ENCODE peak calls at places on chromosomes 13 and 19, in four cellular contexts. One of them, this sample, is unnamed.

GRCh38 chr19:45826934-45827333 is 11.8 kb upstream of the RSPH6A start:
- DNase-seq in tibial nerve: no peak
- DNase-seq in bronchial epithelial cell: no peak
- DNase-seq in prostate gland: no peak
- DNase-seq in this sample: no peak

GRCh38 chr13:41610426-41610825 is 153.1 kb downstream of the RGCC start:
- DNase-seq in prostate gland: peak
- DNase-seq in tibial nerve: no peak
- DNase-seq in bronchial epithelial cell: peak
- DNase-seq in this sample: peak

GRCh38 chr19:46970815-46971214 is 48.8 kb upstream of the NPAS1 start:
- DNase-seq in bronchial epithelial cell: no peak
- DNase-seq in tibial nerve: no peak
- DNase-seq in prostate gland: no peak
- DNase-seq in this sample: peak

GRCh38 chr13:24834902-24835510 is 71.0 kb downstream of the RNF17 start:
- DNase-seq in prostate gland: no peak
- DNase-seq in tibial nerve: no peak
- DNase-seq in bronchial epithelial cell: no peak
- DNase-seq in this sample: no peak

GRCh38 chr19:42207767-42208259 is 9.7 kb downstream of the DEDD2 start:
- DNase-seq in tibial nerve: no peak
- DNase-seq in prostate gland: no peak
- DNase-seq in bronchial epithelial cell: peak
- DNase-seq in this sample: peak

GRCh38 chr13:101417043-101417406 is 717 bp upstream of the NALCN start:
- DNase-seq in tibial nerve: no peak
- DNase-seq in prostate gland: no peak
- DNase-seq in bronchial epithelial cell: peak
- DNase-seq in this sample: no peak

GRCh38 chr13:78589206-78589605 is 14.1 kb downstream of the POU4F1 start:
- DNase-seq in prostate gland: no peak
- DNase-seq in tibial nerve: no peak
- DNase-seq in bronchial epithelial cell: no peak
- DNase-seq in this sample: no peak

GRCh38 chr13:109412232-109412935 is 374.0 kb downstream of the IRS2 start:
- DNase-seq in tibial nerve: no peak
- DNase-seq in bronchial epithelial cell: no peak
- DNase-seq in prostate gland: no peak
- DNase-seq in this sample: no peak

GRCh38 chr19:18889949-18890745 is 5.8 kb downstream of the CERS1 start:
- DNase-seq in prostate gland: no peak
- DNase-seq in tibial nerve: no peak
- DNase-seq in bronchial epithelial cell: no peak
- DNase-seq in this sample: no peak

GRCh38 chr13:74128171-74128767 is 5.9 kb downstream of the KLF12 start:
- DNase-seq in prostate gland: no peak
- DNase-seq in bronchial epithelial cell: peak
- DNase-seq in tibial nerve: no peak
- DNase-seq in this sample: no peak

GRCh38 chr19:41478875-41479756 is 36.2 kb downstream of the ERICH4 start:
- DNase-seq in bronchial epithelial cell: no peak
- DNase-seq in tibial nerve: no peak
- DNase-seq in prostate gland: no peak
- DNase-seq in this sample: no peak

GRCh38 chr19:40320558-40320935 is 27.6 kb downstream of the C19orf47 start:
- DNase-seq in prostate gland: no peak
- DNase-seq in tibial nerve: no peak
- DNase-seq in bronchial epithelial cell: no peak
- DNase-seq in this sample: no peak

DNA sequence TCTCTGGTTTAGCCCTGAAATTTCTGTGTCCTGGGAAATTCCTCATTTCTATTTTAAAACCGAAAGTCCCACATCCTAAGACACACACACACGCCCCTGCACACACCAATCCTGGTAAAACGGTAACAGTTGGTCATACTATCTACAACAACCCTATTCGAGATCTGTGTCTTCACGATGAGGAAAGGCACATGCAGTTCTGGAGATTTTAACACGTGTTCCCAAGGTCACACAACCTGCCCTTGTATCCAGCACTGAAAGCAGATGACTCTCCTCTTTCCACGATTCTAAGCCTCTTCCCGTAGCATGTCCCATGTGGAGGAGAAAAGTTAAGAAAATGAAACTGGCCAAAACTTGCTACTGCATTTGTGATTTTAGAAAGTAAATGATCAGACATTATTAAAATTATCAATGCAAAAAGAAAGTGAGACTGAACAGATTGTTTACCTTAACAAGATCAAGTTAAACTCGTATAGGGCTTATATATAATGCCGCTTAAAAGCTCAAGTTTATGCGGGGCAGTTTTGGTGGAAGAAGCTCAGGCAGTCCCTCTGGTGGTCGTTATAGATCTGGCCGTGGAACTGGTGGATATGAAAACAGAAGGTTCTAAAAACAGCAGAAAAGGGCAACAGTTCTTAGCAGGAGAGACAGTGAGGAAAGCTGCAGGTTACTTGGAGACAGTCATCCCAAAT is 32.7 kb downstream of the VSTM1 start:
- DNase-seq in tibial nerve: no peak
- DNase-seq in bronchial epithelial cell: no peak
- DNase-seq in prostate gland: no peak
- DNase-seq in this sample: no peak
- H3K4me3 ChIP-seq in tibial nerve: no peak
- H3K4me3 ChIP-seq in bronchial epithelial cell: no peak
- H3K4me3 ChIP-seq in prostate gland: no peak
- H3K4me3 ChIP-seq in this sample: peak

GRCh38 chr13:52744842-52745241 is 5.2 kb upstream of the CNMD start:
- DNase-seq in bronchial epithelial cell: no peak
- DNase-seq in tibial nerve: no peak
- DNase-seq in prostate gland: no peak
- DNase-seq in this sample: no peak
- TF ChIP-seq CTCF in bronchial epithelial cell: no peak
- TF ChIP-seq CTCF in tibial nerve: no peak
- TF ChIP-seq CTCF in prostate gland: no peak
- TF ChIP-seq CTCF in this sample: no peak

DNA sequence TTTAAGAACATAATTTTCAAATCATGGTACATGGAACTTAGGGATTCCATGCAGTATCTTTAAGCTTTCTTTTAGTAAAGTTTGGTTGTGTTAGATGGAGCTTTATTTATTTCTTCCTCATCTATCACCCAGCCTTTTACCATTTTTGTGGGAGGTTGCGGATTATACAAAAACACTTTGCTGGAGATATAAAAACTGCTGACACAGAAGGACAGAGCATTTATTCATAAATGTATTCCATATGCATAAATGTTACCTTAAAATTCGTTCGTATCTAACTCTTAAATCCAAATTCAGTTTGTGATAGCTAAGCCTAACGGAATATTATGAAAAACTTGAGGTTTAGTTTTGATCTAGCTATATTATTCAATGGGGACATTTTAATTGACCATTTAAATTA is 143.3 kb downstream of the TDRD3 start:
- DNase-seq in tibial nerve: no peak
- DNase-seq in bronchial epithelial cell: no peak
- DNase-seq in prostate gland: no peak
- DNase-seq in this sample: no peak
- H3K4me3 ChIP-seq in tibial nerve: no peak
- H3K4me3 ChIP-seq in bronchial epithelial cell: no peak
- H3K4me3 ChIP-seq in prostate gland: no peak
- H3K4me3 ChIP-seq in this sample: no peak

DNA sequence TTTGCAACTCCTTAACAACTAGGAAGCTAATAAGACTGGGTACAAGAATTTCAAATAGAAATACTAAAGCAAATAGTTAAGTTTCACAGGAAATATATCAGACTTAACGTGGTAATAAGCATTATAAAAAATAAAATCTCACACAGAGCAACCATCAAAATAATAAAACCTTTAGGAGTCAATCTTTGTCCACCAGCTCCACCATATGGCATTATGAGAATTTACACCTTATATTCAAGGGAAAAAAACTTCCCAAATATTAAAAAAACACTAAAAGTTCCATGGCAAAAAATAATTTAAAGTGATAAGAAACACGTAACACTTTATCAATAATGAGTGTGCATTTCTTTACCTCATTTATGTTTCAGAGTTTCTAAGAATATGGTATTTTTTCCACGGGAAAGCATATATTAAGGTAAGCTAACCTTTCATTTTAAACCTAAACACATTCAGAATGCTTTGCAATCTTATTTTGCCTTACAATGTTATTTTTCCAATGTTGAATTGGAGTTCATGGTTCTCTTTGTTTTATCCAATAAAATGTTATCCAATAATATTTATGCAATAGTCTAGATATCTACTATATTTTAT is 423.2 kb upstream of the SGCG start:
- DNase-seq in tibial nerve: no peak
- DNase-seq in bronchial epithelial cell: peak
- DNase-seq in prostate gland: no peak
- DNase-seq in this sample: no peak
- TF ChIP-seq CTCF in tibial nerve: peak
- TF ChIP-seq CTCF in bronchial epithelial cell: no peak
- TF ChIP-seq CTCF in prostate gland: no peak
- TF ChIP-seq CTCF in this sample: no peak

DNA sequence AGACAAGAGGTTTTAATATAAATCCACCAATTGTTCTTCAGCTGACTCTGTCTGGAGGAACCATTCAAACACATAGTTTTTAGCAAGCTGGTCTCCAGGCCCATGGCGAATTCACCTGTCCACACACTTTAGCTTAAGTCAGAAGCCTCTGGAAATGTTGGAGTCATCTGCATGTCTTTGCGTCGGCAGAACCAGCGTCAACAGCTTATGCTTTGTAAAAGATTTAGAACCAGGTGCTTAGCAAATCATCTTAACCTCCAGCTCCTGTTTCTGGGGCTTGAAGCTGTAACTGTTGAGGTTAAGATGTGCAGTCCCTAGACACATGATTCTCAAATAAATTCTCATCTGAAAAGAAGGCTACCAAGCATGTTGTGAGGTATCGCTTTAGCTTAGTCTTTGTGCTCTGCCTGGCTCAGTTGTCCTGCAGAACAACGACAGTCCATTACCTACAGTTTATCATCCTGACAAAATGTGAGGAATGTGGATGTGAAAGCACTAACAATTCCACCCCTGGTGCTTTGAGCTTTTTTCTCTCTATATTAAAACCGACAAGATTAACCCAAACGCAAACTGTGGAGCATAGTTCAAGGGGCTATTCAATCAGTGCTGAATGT is 4.4 kb downstream of the EFNB2 start:
- DNase-seq in bronchial epithelial cell: peak
- DNase-seq in tibial nerve: no peak
- DNase-seq in prostate gland: no peak
- DNase-seq in this sample: no peak
- H3K4me3 ChIP-seq in bronchial epithelial cell: peak
- H3K4me3 ChIP-seq in tibial nerve: peak
- H3K4me3 ChIP-seq in prostate gland: no peak
- H3K4me3 ChIP-seq in this sample: no peak

GRCh38 chr19:17419154-17419490 is 725 bp upstream of the MVB12A start:
- DNase-seq in tibial nerve: no peak
- DNase-seq in bronchial epithelial cell: no peak
- DNase-seq in prostate gland: no peak
- DNase-seq in this sample: no peak

GRCh38 chr19:17418710-17419109 is 1.1 kb upstream of the MVB12A start:
- DNase-seq in bronchial epithelial cell: no peak
- DNase-seq in prostate gland: no peak
- DNase-seq in tibial nerve: no peak
- DNase-seq in this sample: no peak

GRCh38 chr19:17421942-17422341 is 2.1 kb downstream of the MVB12A start:
- DNase-seq in tibial nerve: no peak
- DNase-seq in bronchial epithelial cell: no peak
- DNase-seq in prostate gland: no peak
- DNase-seq in this sample: no peak

GRCh38 chr19:17419491-17420266 is at the start of gene MVB12A:
- DNase-seq in prostate gland: peak
- DNase-seq in bronchial epithelial cell: peak
- DNase-seq in tibial nerve: peak
- DNase-seq in this sample: peak

DNA sequence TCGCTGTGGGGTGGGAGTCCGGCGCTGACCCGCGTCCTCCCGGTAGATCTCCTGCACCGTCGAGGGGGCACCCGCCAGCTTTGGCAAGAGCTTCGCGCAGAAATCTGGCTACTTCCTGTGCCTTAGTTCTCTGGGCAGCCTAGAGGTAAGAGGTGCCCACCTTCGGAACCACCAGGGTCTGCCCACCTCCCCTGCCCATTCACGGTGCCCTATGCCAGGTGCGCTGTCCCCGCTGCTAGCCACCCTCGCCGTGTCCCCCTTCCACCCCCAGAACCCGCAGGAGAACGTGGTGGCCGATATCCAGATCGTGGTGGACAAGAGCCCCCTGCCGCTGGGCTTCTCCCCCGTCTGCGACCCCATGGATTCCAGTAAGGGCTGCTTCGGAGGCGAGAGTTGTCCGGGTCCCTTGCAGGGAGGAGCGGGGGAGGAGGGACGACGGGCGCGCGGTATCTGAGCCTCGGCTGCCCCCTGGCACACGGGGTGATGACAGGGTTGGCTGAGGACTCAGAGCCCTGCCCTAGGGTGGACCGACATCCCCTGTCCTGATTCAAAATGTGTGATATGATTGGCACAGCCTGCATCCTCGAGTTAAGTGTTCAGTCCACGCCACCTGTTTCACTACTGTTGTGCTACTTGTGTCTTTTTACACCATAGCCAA is 549 bp downstream of the MVB12A start:
- DNase-seq in tibial nerve: peak
- DNase-seq in prostate gland: no peak
- DNase-seq in bronchial epithelial cell: no peak
- DNase-seq in this sample: no peak
- TF ChIP-seq CTCF in tibial nerve: no peak
- TF ChIP-seq CTCF in prostate gland: no peak
- TF ChIP-seq CTCF in bronchial epithelial cell: no peak
- TF ChIP-seq CTCF in this sample: peak

GRCh38 chr19:32039446-32039845 is 306.0 kb upstream of the ZNF507 start:
- DNase-seq in bronchial epithelial cell: no peak
- DNase-seq in prostate gland: no peak
- DNase-seq in tibial nerve: no peak
- DNase-seq in this sample: no peak
- H3K4me3 ChIP-seq in bronchial epithelial cell: no peak
- H3K4me3 ChIP-seq in prostate gland: no peak
- H3K4me3 ChIP-seq in tibial nerve: no peak
- H3K4me3 ChIP-seq in this sample: no peak

DNA sequence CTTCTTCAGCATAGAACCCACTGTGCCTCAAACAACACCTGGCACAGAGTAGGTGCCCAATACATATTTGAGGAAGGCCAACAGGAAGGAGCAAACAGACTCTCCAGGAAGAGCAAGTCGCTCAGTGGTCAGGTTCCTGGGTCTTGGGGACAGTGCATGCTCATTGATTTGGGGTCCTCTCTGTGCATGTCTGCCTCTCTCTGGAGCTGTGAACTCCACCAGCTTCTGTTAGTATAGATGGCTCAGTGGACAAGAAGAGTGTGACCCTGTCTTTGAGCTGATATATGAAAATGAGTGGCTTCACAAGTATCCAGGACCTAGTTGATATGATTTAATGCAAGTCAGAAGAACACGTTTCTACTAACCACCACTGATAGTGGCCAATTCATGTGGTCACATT is 98.7 kb downstream of the KCTD15 start:
- DNase-seq in bronchial epithelial cell: no peak
- DNase-seq in prostate gland: no peak
- DNase-seq in tibial nerve: no peak
- DNase-seq in this sample: no peak
- TF ChIP-seq CTCF in bronchial epithelial cell: no peak
- TF ChIP-seq CTCF in prostate gland: no peak
- TF ChIP-seq CTCF in tibial nerve: no peak
- TF ChIP-seq CTCF in this sample: no peak